ENCODE peak calls at places on chromosomes 7 and 10, in ten cellular contexts. P is HCT116, E is fibroblast of pulmonary artery, B is heart left ventricle, H is left ventricle myocardium inferior, C is astrocyte, Z is retinal pigment epithelial cell, V is NB4, S is astrocyte of the spinal cord, F is cardiac muscle cell. J is an unnamed sample.

GRCh38 chr10:94403034-94403822 is 887 bp downstream of the TBC1D12 start:
- DNase-seq in V (no peak), S (peak), E (peak), C (peak), H (peak), F (peak), P (peak), B (peak), Z (no peak), J (peak)

GRCh38 chr7:117771756-117772155 is 101.5 kb downstream of the CTTNBP2 start:
- DNase-seq in P (no peak), V (no peak), S (no peak), H (no peak), F (no peak), E (no peak), B (no peak), Z (no peak), C (no peak), J (no peak)

GRCh38 chr7:23863209-23863798 is 153.3 kb downstream of the STK31 start:
- DNase-seq in F (peak), V (peak), P (peak), Z (no peak), C (peak), E (peak), S (peak), B (no peak), H (no peak), J (peak)

GRCh38 chr7:39683216-39683845 is 60.0 kb downstream of the RALA start:
- DNase-seq in B (no peak), P (no peak), S (peak), Z (no peak), C (peak), V (no peak), F (no peak), H (no peak), E (peak), J (peak)

GRCh38 chr10:88851706-88852105 is at the start of gene ANKRD22:
- DNase-seq in E (peak), C (peak), P (peak), V (peak), B (no peak), H (no peak), Z (no peak), S (peak), F (no peak), J (peak)

GRCh38 chr7:158782638-158783490 is 46.4 kb downstream of the ESYT2 start:
- DNase-seq in E (peak), F (peak), P (no peak), S (peak), H (peak), C (no peak), B (peak), Z (no peak), V (no peak), J (peak)

GRCh38 chr7:29315302-29316270 is 121.0 kb downstream of the CHN2 start:
- DNase-seq in V (no peak), C (no peak), P (no peak), Z (peak), E (no peak), B (no peak), F (no peak), S (no peak), H (no peak), J (no peak)

GRCh38 chr10:14499610-14499904 is 168.8 kb upstream of the FRMD4A start:
- DNase-seq in S (no peak), H (no peak), C (no peak), Z (no peak), F (no peak), E (no peak), P (no peak), V (no peak), B (no peak), J (no peak)

GRCh38 chr10:125742465-125742864 is 23.0 kb downstream of the EDRF1 start:
- DNase-seq in S (peak), H (no peak), C (no peak), P (no peak), B (no peak), Z (no peak), E (peak), F (no peak), V (peak), J (peak)

GRCh38 chr10:57162231-57162630 is 801.2 kb upstream of the ZWINT start:
- DNase-seq in H (no peak), F (no peak), S (no peak), C (no peak), Z (no peak), V (no peak), B (no peak), E (no peak), P (no peak), J (no peak)

GRCh38 chr10:9342865-9343450 is 1288.5 kb downstream of the GATA3 start:
- DNase-seq in B (no peak), H (no peak), V (peak), Z (peak), C (peak), F (peak), E (peak), S (peak), P (no peak), J (peak)

GRCh38 chr7:621572-622285 is 102.1 kb upstream of the PDGFA start:
- DNase-seq in Z (no peak), H (no peak), V (no peak), B (no peak), C (no peak), P (no peak), E (no peak), S (no peak), F (no peak), J (no peak)

GRCh38 chr10:116470768-116471415 is 43.2 kb downstream of the PNLIPRP3 start:
- DNase-seq in P (peak), E (no peak), B (no peak), V (peak), S (no peak), H (no peak), C (no peak), Z (no peak), F (no peak), J (no peak)

GRCh38 chr10:4353059-4353655 is 472.9 kb upstream of the AKR1E2 start:
- DNase-seq in Z (no peak), B (no peak), H (no peak), E (peak), P (no peak), C (peak), F (no peak), S (peak), V (no peak), J (peak)

GRCh38 chr7:117323585-117323876 is 673 bp upstream of the WNT2 start:
- DNase-seq in Z (no peak), C (peak), S (peak), P (no peak), F (no peak), V (no peak), B (no peak), H (no peak), E (no peak), J (peak)

GRCh38 chr7:141754939-141755338 is 9.0 kb upstream of the TAS2R3 start:
- DNase-seq in S (no peak), V (peak), B (no peak), P (no peak), H (no peak), Z (no peak), C (no peak), F (peak), E (peak), J (peak)

GRCh38 chr10:47040041-47040491 is 128.8 kb downstream of the PTPN20 start:
- DNase-seq in E (no peak), P (no peak), F (no peak), B (no peak), V (no peak), H (no peak), S (no peak), C (no peak), Z (no peak), J (no peak)

GRCh38 chr10:113056468-113057021 is 106.5 kb downstream of the TCF7L2 start:
- DNase-seq in H (no peak), E (peak), S (peak), C (peak), P (no peak), Z (peak), B (no peak), F (no peak), V (no peak), J (peak)

GRCh38 chr10:84415539-84416244 is 87.3 kb downstream of the CCSER2 start:
- DNase-seq in V (peak), F (no peak), E (peak), H (no peak), B (no peak), Z (no peak), C (peak), S (no peak), P (no peak), J (no peak)

GRCh38 chr10:131961777-131962450 is 19.8 kb downstream of the BNIP3 start:
- DNase-seq in Z (no peak), B (no peak), S (no peak), C (no peak), P (no peak), F (no peak), H (no peak), V (peak), E (no peak), J (no peak)

GRCh38 chr10:114282526-114282925 is 43.5 kb downstream of the VWA2 start:
- DNase-seq in Z (no peak), E (no peak), S (no peak), B (no peak), V (no peak), H (no peak), P (no peak), F (no peak), C (no peak), J (no peak)

GRCh38 chr10:114281006-114281405 is 42.0 kb downstream of the VWA2 start:
- DNase-seq in F (no peak), V (no peak), S (no peak), B (no peak), C (no peak), Z (no peak), E (no peak), P (no peak), H (no peak), J (no peak)

GRCh38 chr10:114279886-114280644 is 41.0 kb downstream of the VWA2 start:
- DNase-seq in C (no peak), V (no peak), S (no peak), P (no peak), F (no peak), H (no peak), Z (no peak), B (no peak), E (no peak), J (no peak)

GRCh38 chr10:114283091-114283490 is 44.0 kb downstream of the VWA2 start:
- DNase-seq in P (no peak), S (no peak), E (no peak), B (no peak), V (no peak), H (no peak), C (no peak), Z (no peak), F (no peak), J (no peak)

GRCh38 chr10:114281461-114281860 is 42.4 kb downstream of the VWA2 start:
- DNase-seq in C (no peak), H (no peak), V (no peak), S (no peak), E (no peak), B (no peak), F (no peak), Z (no peak), P (no peak), J (no peak)
- TF ChIP-seq CTCF in C (no peak), H (no peak), V (no peak), S (no peak), E (no peak), B (no peak), F (no peak), Z (no peak), P (no peak), J (no peak)

DNA sequence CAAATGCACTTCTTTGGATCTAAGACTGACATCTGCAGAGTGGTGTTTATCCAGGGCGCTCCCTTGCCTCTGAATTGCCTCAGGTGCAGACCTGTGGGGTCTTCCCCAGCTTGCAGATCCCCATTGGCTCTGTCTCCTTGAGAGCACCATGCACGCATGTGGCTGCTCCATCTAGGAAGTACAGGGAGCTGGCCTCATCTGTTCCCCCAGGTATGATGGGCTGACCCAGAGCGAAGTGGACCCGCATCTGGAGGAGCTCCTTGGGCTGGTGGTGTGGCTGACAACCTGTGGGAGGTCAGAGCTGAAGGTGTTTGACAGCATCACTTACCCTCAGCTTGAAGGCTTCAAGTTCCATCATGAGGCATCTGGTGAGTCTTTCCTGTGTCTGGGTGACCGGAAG is 44.5 kb downstream of the WDFY4 start:
- DNase-seq in Z (no peak), C (no peak), B (no peak), H (no peak), V (no peak), E (no peak), F (no peak), S (no peak), P (no peak), J (no peak)
- H3K4me3 ChIP-seq in Z (no peak), C (no peak), B (no peak), H (no peak), V (no peak), E (no peak), F (no peak), S (no peak), P (no peak), J (no peak)

GRCh38 chr10:30725661-30726060 is 96.1 kb upstream of the LYZL2 start:
- DNase-seq in H (no peak), F (no peak), B (no peak), V (no peak), C (no peak), P (no peak), Z (no peak), S (no peak), E (no peak), J (no peak)
- TF ChIP-seq CTCF in H (no peak), F (no peak), B (no peak), V (no peak), C (no peak), P (no peak), Z (no peak), S (no peak), E (no peak), J (no peak)

DNA sequence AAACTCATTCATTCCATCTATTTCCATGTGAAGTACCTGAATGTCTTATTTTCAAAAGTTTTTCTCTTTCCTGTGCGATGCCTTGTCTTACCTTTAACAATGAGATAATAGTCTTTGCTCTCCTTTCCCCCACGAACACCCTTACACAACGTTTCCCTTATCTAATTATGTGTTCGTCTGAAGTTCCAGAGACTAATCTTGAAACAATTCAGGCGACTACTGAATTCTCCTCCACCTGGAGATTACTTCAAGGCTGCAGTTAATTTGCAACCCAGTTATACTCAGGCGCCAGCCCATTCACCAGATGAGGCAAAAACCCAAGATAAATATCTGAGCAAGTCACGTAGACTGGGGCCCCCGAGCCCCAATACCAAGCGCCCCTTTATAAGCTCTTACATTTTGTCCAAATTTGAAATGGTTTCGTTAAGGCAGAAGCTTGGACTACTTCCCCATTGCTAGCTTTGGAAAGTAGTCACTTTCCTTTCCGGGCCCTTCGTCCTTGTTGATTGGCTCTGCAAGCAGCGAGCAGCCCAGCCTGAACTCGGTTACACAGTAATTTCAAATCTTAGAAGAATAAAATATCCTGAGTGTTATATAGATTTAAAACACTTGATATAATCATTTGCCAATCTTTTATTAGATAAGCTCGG is 1.2 kb downstream of the TPK1 start:
- DNase-seq in P (no peak), V (peak), C (no peak), B (peak), E (peak), S (no peak), Z (no peak), F (no peak), H (no peak), J (peak)
- H3K4me3 ChIP-seq in P (peak), V (peak), C (peak), B (peak), E (peak), S (peak), Z (peak), F (peak), H (peak), J (peak)

GRCh38 chr10:100882251-100882643 is 30.5 kb upstream of the SLF2 start:
- DNase-seq in Z (no peak), B (no peak), E (no peak), F (no peak), H (no peak), P (no peak), C (no peak), V (no peak), S (no peak), J (no peak)

GRCh38 chr10:100877451-100877850 is 35.3 kb upstream of the SLF2 start:
- DNase-seq in C (no peak), B (no peak), Z (no peak), F (no peak), E (no peak), S (no peak), P (no peak), H (no peak), V (no peak), J (no peak)

GRCh38 chr10:100878291-100878910 is 34.4 kb upstream of the SLF2 start:
- DNase-seq in F (peak), H (peak), V (peak), E (peak), B (peak), Z (peak), C (peak), P (peak), S (peak), J (peak)

GRCh38 chr10:100881552-100882250 is 31.1 kb upstream of the SLF2 start:
- DNase-seq in S (no peak), B (no peak), H (no peak), Z (no peak), P (no peak), C (no peak), V (no peak), E (no peak), F (no peak), J (no peak)

DNA sequence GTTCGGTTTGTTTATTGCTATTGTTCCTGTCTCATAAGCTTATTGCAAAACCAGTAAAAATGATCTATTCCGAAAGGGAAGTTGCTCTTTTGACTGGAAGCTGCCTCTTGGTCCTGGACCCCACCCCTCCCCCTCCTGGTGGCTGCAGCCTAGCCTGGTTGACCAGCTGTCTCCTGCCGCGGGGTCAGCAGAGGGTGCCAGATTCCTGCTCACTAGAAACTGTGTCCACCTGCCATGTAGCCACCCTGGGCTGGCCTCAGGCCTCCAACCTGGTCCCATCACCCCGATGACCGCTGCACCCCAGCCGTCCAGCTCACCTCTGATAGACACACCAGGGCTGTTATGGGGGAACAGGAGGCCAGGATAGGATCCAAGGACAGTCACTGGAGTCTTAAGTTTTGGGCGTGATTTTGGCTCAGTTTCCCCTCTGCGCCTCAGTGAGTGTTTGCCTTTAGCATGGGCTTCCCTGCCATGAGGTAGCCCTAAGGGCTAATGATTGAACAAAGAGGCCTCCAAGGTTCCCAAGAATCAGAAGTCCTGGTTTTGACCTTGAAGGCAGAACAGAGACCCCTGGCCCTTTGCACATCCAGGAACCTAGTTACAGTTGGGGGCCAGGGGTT is 32.9 kb upstream of the SLF2 start:
- DNase-seq in E (no peak), Z (no peak), B (no peak), V (no peak), H (no peak), C (no peak), S (no peak), F (peak), P (no peak), J (no peak)
- TF ChIP-seq CTCF in E (no peak), Z (no peak), B (no peak), V (no peak), H (no peak), C (no peak), S (no peak), F (no peak), P (peak), J (no peak)

DNA sequence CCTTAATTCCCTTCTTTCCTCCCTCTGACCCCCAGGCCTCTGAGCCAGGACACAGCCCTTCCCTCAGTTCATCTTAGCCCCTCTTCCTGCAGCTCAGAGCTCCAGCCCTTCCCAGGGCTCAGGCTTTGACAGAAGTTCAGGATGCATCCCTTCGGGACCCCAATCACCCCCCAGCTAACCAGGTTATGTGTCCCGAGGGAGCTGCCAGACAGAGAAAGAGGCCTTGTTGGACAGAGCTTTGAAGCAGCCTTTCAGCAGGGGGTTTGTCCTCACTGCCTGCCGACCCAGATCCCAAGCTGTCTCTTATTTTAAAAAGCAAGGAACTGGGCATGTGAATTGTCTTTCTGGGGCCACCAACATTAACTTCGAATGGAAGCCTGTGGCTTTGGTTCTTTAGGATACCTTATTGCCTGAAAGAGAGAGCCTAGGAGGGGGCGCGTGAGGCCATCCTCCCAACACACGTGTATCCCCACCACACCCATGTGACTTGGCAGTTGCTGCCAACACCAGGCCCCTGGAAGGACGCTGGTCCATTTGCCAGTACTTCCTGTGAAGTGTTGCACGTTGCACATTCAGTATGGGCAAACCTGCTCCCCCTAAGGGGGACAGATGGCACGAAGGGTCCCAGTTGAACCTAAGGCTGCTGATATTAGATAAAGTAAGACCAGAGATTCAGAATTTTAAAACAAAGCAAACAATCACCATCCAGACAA is 859 bp downstream of the CCDC136 start:
- DNase-seq in P (no peak), H (peak), B (no peak), F (no peak), V (peak), E (no peak), C (no peak), Z (no peak), S (no peak), J (no peak)
- H3K4me3 ChIP-seq in P (no peak), H (peak), B (no peak), F (no peak), V (no peak), E (no peak), C (no peak), Z (no peak), S (no peak), J (no peak)